ENCODE peak calls at places on chromosome 3, in six cellular contexts. Y is right lobe of liver, V is AG09309, U is hepatocyte, I is foreskin fibroblast, C is lung. B is an unnamed sample.

GRCh38 chr3:135503429-135504083 is 462.0 kb upstream of the PPP2R3A start:
- DNase-seq in U (peak), C (peak), I (peak), V (peak), Y (peak), B (peak)

GRCh38 chr3:146577662-146578061 is 27.5 kb downstream of the PLSCR5 start:
- DNase-seq in C (no peak), I (peak), U (peak), Y (no peak), V (peak), B (peak)

GRCh38 chr3:73433681-73434080 is 191.1 kb downstream of the PDZRN3 start:
- DNase-seq in Y (no peak), V (no peak), U (no peak), I (no peak), C (no peak), B (no peak)

GRCh38 chr3:32255345-32255744 is 16.9 kb downstream of the CMTM8 start:
- DNase-seq in V (no peak), C (no peak), I (no peak), U (no peak), Y (no peak), B (no peak)

GRCh38 chr3:22474706-22475470 is 723.9 kb upstream of the ZNF385D start:
- DNase-seq in C (no peak), Y (no peak), V (peak), I (peak), U (no peak), B (no peak)

GRCh38 chr3:120459196-120459595 is 8.4 kb upstream of the FSTL1 start:
- DNase-seq in V (no peak), U (no peak), Y (no peak), I (no peak), C (no peak), B (no peak)

GRCh38 chr3:93973160-93974126 is at the start of gene PROS1:
- DNase-seq in Y (peak), C (peak), V (peak), I (peak), U (peak), B (no peak)

GRCh38 chr3:82671466-82671865 is 910.0 kb upstream of the GBE1 start:
- DNase-seq in C (no peak), I (peak), U (no peak), Y (no peak), V (no peak), B (no peak)

GRCh38 chr3:61903931-61904657 is 342.7 kb downstream of the PTPRG start:
- DNase-seq in Y (no peak), I (peak), U (peak), V (no peak), C (no peak), B (no peak)

GRCh38 chr3:38000965-38001455 is 10.4 kb downstream of the VILL start:
- DNase-seq in C (no peak), I (no peak), Y (no peak), V (no peak), U (no peak), B (no peak)

GRCh38 chr3:185939721-185940120 is 1.9 kb upstream of the TRA2B start:
- DNase-seq in V (no peak), C (no peak), Y (no peak), I (peak), U (no peak), B (no peak)

GRCh38 chr3:134058728-134059601 is 29.2 kb upstream of the SLCO2A1 start:
- DNase-seq in I (no peak), V (no peak), U (no peak), Y (no peak), C (no peak), B (no peak)

GRCh38 chr3:66439666-66440344 is 61.0 kb downstream of the LRIG1 start:
- DNase-seq in C (no peak), I (no peak), U (no peak), V (no peak), Y (no peak), B (no peak)

GRCh38 chr3:107235193-107235922 is 141.9 kb upstream of the CCDC54 start:
- DNase-seq in V (no peak), U (peak), Y (no peak), C (no peak), I (peak), B (peak)

GRCh38 chr3:30984855-30985793 is 90.7 kb upstream of the GADL1 start:
- DNase-seq in V (no peak), U (no peak), C (no peak), Y (no peak), I (no peak), B (no peak)

GRCh38 chr3:97228966-97229365 is 414.6 kb downstream of the EPHA6 start:
- DNase-seq in I (no peak), U (no peak), Y (no peak), V (no peak), C (no peak), B (no peak)

GRCh38 chr3:129624347-129625070 is 18.0 kb upstream of the PLXND1 start:
- DNase-seq in I (peak), Y (peak), U (no peak), V (no peak), C (no peak), B (no peak)

GRCh38 chr3:85576091-85576690 is 617.4 kb downstream of the CADM2 start:
- DNase-seq in I (peak), U (peak), C (peak), V (peak), Y (peak), B (no peak)

GRCh38 chr3:48851407-48851806 is 3.7 kb upstream of the PRKAR2A start:
- DNase-seq in V (no peak), I (peak), C (no peak), U (peak), Y (no peak), B (no peak)

GRCh38 chr3:40086890-40087884 is 222.3 kb upstream of the EIF1B start:
- DNase-seq in V (no peak), C (peak), I (peak), U (peak), Y (no peak), B (peak)

GRCh38 chr3:71243230-71243629 is 340.3 kb downstream of the FOXP1 start:
- DNase-seq in V (no peak), C (no peak), U (no peak), Y (no peak), I (no peak), B (no peak)

GRCh38 chr3:186453531-186453930 is 90.6 kb downstream of the CRYGS start:
- DNase-seq in U (no peak), Y (no peak), C (no peak), V (no peak), I (no peak), B (no peak)

GRCh38 chr3:138065939-138066338 is 49.5 kb downstream of the DZIP1L start:
- DNase-seq in U (no peak), Y (no peak), C (no peak), V (no peak), I (no peak), B (no peak)

GRCh38 chr3:64327039-64327804 is 102.0 kb upstream of the PRICKLE2 start:
- DNase-seq in Y (peak), C (peak), I (peak), V (no peak), U (no peak), B (no peak)

GRCh38 chr3:17553080-17553479 is 189.4 kb downstream of the TBC1D5 start:
- DNase-seq in U (no peak), C (no peak), V (no peak), I (no peak), Y (no peak), B (no peak)

GRCh38 chr3:61577760-61578159 is 16.4 kb downstream of the PTPRG start:
- DNase-seq in I (no peak), U (no peak), Y (no peak), V (no peak), C (no peak), B (no peak)

GRCh38 chr3:100941046-100941445 is 52.2 kb downstream of the ABI3BP start:
- DNase-seq in I (peak), Y (no peak), C (no peak), V (no peak), U (no peak), B (no peak)

GRCh38 chr3:49535971-49536874 is 18.1 kb upstream of the BSN start:
- DNase-seq in Y (peak), V (no peak), I (peak), U (no peak), C (no peak), B (no peak)

GRCh38 chr3:117128876-117129275 is 419.3 kb downstream of the TUSC7 start:
- DNase-seq in Y (no peak), U (peak), C (no peak), V (no peak), I (peak), B (no peak)

GRCh38 chr3:115099115-115099884 is 47.8 kb downstream of the ZBTB20 start:
- DNase-seq in U (no peak), I (peak), C (no peak), V (no peak), Y (no peak), B (no peak)

GRCh38 chr3:115098354-115099073 is 48.6 kb downstream of the ZBTB20 start:
- DNase-seq in I (no peak), Y (no peak), V (no peak), U (no peak), C (no peak), B (no peak)

GRCh38 chr3:115095236-115095635 is 51.9 kb downstream of the ZBTB20 start:
- DNase-seq in Y (no peak), I (no peak), U (no peak), V (no peak), C (no peak), B (no peak)

GRCh38 chr3:115100806-115101205 is 46.3 kb downstream of the ZBTB20 start:
- DNase-seq in U (no peak), C (no peak), I (peak), V (no peak), Y (no peak), B (no peak)

DNA sequence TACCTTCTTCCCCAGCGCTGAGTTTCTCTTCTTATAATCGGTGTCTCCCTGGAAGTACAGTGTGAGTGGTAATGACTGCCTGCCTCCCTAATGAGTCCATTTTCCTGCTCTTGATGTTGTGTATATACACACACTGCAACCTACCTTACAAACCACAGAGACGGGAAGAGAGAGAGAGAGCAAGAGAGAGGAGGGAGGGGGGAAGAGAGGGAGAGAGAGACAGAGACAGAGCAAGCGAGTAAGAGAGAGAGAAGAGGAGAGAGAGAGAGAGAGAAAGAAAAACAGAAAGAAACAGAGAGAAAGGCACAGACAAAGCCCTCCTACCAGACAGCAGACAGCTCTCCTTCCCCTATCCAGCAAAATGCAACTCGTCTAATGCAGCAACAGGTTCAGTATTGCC is 46.9 kb downstream of the ZBTB20 start:
- DNase-seq in V (peak), U (peak), Y (no peak), I (peak), C (no peak), B (peak)
- H3K4me3 ChIP-seq in V (peak), U (peak), Y (peak), I (peak), C (no peak), B (peak)

DNA sequence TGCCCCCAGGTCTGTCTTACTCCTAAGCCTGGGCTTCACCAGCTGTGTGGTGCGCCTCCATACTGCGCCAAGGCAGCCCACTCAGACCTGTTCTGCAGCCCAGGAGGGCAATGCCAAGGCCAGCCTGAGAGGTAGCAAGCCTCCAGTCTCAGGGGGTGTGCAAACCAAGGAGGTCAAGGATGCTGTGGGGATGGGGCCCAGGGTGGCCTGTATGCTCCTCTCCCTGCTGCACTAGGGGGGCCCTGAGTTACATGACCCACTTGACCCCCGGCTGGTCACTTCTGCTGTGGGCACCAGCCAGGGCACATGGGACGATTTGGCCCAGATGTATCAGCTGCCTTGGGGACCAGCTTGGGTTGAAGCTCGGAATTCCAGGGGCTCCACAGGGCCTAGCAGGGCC is 70.0 kb upstream of the SLC6A6 start:
- DNase-seq in I (no peak), V (no peak), U (no peak), Y (no peak), C (no peak), B (no peak)
- TF ChIP-seq CTCF in I (no peak), V (no peak), U (no peak), Y (no peak), C (no peak), B (no peak)

DNA sequence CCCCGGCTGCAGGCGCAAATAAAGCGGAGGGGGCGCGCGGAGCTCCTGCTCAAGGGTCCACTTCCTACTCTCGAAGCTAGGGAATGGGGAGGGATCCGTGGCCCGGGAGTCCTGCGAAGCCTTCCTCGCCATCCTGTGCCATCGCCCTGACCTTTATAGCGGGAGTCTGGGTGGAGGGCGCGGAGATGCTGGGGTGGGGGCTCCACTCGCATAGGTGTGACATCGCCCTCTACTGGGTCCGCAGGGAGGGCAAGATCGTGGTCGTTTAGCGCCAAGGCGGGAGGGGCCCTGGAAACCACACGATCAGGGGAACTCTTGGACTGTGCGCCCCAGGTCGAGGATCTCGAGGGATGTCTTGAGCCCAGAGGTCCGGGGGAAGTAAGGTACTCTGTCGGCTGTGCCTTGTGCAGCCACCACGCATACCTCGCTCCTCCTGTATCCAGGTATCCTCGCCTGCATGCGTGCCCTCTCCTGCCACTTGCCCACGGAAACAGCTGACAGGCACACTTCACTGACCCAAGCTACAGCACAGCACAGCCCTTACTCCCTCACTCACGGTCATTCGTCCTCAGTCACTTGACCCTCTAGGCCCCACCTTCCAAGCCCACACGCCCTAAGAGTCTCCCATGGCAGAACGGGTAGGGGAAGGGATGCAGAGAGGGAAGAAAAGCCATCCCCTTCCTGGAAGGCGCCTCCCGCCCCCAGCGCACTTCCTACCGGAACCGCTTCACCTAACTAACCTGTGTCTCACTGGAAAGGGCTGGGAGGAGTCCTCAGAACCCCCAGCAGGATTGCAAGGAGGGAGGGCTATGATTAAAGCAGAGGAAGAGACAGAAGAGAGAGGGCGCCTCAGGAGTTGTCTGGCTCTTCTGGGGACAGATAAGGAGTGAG is 22.7 kb downstream of the EPHB3 start:
- DNase-seq in V (no peak), U (no peak), I (no peak), C (no peak), Y (no peak), B (no peak)
- H3K4me3 ChIP-seq in V (no peak), U (no peak), I (no peak), C (no peak), Y (peak), B (peak)

GRCh38 chr3:173045770-173046382 is 95.2 kb downstream of the SPATA16 start:
- DNase-seq in U (no peak), Y (no peak), C (no peak), I (peak), V (no peak), B (no peak)
- TF ChIP-seq CTCF in U (peak), Y (peak), C (no peak), I (no peak), V (peak), B (peak)

GRCh38 chr3:45690331-45691035 is 1.3 kb downstream of the SACM1L start:
- DNase-seq in V (no peak), U (no peak), Y (no peak), I (no peak), C (no peak), B (no peak)
- H3K4me3 ChIP-seq in V (peak), U (peak), Y (peak), I (peak), C (no peak), B (peak)

GRCh38 chr3:79551997-79552396 is 215.8 kb downstream of the ROBO1 start:
- DNase-seq in V (no peak), U (no peak), I (no peak), Y (no peak), C (no peak), B (no peak)
- TF ChIP-seq CTCF in V (no peak), U (no peak), I (no peak), Y (no peak), C (no peak), B (no peak)

DNA sequence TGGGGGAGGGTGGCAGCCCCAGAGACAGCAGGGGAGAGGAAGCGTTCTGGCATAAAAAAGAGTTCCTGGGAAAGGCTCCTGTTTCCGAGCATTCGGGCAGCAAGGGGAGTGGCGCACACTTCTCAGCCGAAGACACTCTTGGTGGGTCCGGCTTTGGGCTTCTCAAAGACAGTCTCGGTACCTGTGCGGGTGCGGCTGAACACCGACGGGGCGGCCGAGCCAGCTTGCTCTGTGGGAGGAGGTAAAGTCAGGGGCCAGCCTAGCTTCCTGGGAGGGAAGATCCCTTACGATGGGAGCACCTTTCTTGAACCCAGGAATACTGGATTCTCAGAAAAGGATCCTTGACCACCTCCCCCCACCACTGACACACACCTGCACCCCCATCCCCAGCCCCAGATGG is 1.6 kb downstream of the MUSTN1 start:
- DNase-seq in Y (no peak), V (no peak), I (no peak), C (no peak), U (no peak), B (no peak)
- H3K4me3 ChIP-seq in Y (no peak), V (no peak), I (no peak), C (no peak), U (no peak), B (no peak)

GRCh38 chr3:142929890-142930289 is 33.6 kb downstream of the PAQR9 start:
- DNase-seq in Y (no peak), U (no peak), V (no peak), C (no peak), I (no peak), B (no peak)

GRCh38 chr3:142930510-142930909 is 33.0 kb downstream of the PAQR9 start:
- DNase-seq in V (no peak), C (no peak), I (peak), Y (no peak), U (peak), B (no peak)

GRCh38 chr3:142929109-142929508 is 34.4 kb downstream of the PAQR9 start:
- DNase-seq in Y (peak), V (no peak), U (no peak), I (peak), C (no peak), B (no peak)

GRCh38 chr3:142934128-142934896 is 29.2 kb downstream of the PAQR9 start:
- DNase-seq in Y (no peak), V (no peak), C (no peak), U (no peak), I (no peak), B (no peak)

GRCh38 chr3:142931222-142931621 is 32.3 kb downstream of the PAQR9 start:
- DNase-seq in Y (no peak), V (no peak), I (no peak), C (no peak), U (no peak), B (no peak)
- TF ChIP-seq CTCF in Y (no peak), V (no peak), I (no peak), C (no peak), U (no peak), B (peak)

DNA sequence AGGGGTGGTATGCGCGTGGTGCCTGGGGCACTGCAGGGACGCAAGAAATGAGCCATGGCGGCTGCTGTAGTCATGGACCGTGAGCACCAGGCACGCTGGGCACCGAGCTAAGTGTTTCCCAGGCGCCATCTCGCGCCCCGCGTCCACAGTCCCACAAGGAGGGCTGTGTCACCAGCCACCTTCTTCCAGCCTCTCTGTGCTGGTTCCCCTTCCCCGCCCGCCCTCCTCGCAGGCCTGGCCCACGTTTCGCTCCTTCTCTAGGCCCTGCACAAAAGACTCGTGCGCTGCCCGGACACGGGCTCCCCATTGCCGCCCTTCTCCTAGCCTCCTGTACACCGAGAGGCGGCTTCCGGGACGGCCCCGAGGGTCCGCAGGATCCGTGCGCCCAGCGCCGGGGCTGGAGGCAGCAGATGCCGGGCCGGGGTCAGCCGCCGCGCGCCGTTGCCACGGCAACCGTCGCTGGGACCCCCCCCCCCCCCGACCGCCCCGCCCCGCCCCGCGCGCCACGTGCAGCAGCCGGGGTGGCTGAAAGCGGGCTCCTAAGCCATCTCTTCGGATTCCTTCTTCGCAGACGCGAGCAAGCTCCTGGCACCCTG is 113.4 kb downstream of the SRGAP3 start:
- DNase-seq in U (no peak), I (no peak), V (no peak), C (no peak), Y (no peak), B (no peak)
- H3K4me3 ChIP-seq in U (no peak), I (no peak), V (no peak), C (no peak), Y (peak), B (peak)

B was measured in epithelial cell of proximal tubule.